ENCODE peak calls at places on chromosomes 12 and 14, in eight cellular contexts. G, C, V, Y, J, F, L and T are unnamed samples.

GRCh38 chr12:123808167-123808566 is 46.1 kb downstream of the DNAH10 start:
- DNase-seq in G (peak; percentile 11), C (no peak), V (no peak), Y (no peak), J (no peak), F (peak; percentile 7), L (no peak), T (no peak)

GRCh38 chr12:66354291-66354690 is 52.0 kb downstream of the HELB start:
- DNase-seq in G (no peak), C (no peak), V (no peak), Y (no peak), J (no peak), F (no peak), L (no peak), T (no peak)

GRCh38 chr14:68627050-68627867 is 165.6 kb downstream of the ZFP36L1 start:
- DNase-seq in G (no peak), C (no peak), V (no peak), Y (peak; percentile 32), J (no peak), F (no peak), L (no peak), T (peak; percentile 87)

GRCh38 chr14:100012928-100013327 is 52.3 kb upstream of the EVL start:
- DNase-seq in G (no peak), C (no peak), V (no peak), Y (no peak), J (no peak), F (no peak), L (no peak), T (no peak)

GRCh38 chr14:69605761-69606160 is 5.6 kb upstream of the SUSD6 start:
- DNase-seq in G (no peak), C (no peak), V (no peak), Y (peak; percentile 27), J (no peak), F (no peak), L (no peak), T (no peak)

GRCh38 chr12:1993341-1993740 is 10.9 kb downstream of the DCP1B start:
- DNase-seq in G (no peak), C (no peak), V (no peak), Y (no peak), J (peak; percentile 82), F (no peak), L (no peak), T (no peak)

GRCh38 chr12:121812320-121812871 is 8.6 kb downstream of the SETD1B start:
- DNase-seq in G (peak; percentile 68), C (no peak), V (no peak), Y (peak; percentile 85), J (no peak), F (no peak), L (no peak), T (peak; percentile 91)

GRCh38 chr14:20681348-20682126 is 2.8 kb upstream of the RNASE4 start:
- DNase-seq in G (peak; percentile 87), C (peak; percentile 73), V (peak; percentile 73), Y (peak; percentile 51), J (peak; percentile 60), F (no peak), L (peak; percentile 88), T (peak; percentile 84)

GRCh38 chr12:951166-951565 is 1.7 kb upstream of the RAD52 start:
- DNase-seq in G (no peak), C (no peak), V (no peak), Y (peak; percentile 25), J (no peak), F (no peak), L (no peak), T (no peak)

GRCh38 chr12:100141998-100142850 is 450 bp downstream of the BLTP3B start:
- DNase-seq in G (peak; percentile 65), C (no peak), V (peak; percentile 34), Y (peak; percentile 96), J (no peak), F (no peak), L (peak; percentile 6), T (peak; percentile 68)

GRCh38 chr14:91252901-91253794 is 8.6 kb upstream of the GPR68 start:
- DNase-seq in G (peak; percentile 38), C (no peak), V (no peak), Y (peak; percentile 70), J (no peak), F (no peak), L (no peak), T (no peak)